ENCODE peak calls at places on chromosomes 16 and 17, in seven cellular contexts. E is stimulated activated naive CD4-positive, alpha-beta T cell; O is colonic mucosa; T is central memory CD4-positive, alpha-beta T cell; Z is left lobe of liver; F is T47D; C is NCI-H510A. M is an unnamed sample.
A peak's percentile ranks its signal among the peaks of the same experiment; 100 is the strongest.

GRCh38 chr17:33201255-33201654 is 91.8 kb downstream of the ASIC2 start:
- DNase-seq in E (no peak), O (no peak), T (no peak), Z (no peak), F (no peak), C (no peak), M (no peak)

GRCh38 chr16:51994597-51994996 is 552.3 kb downstream of the TOX3 start:
- DNase-seq in E (no peak), O (peak; percentile 61), T (no peak), Z (peak; percentile 53), F (no peak), C (peak; percentile 94), M (peak; percentile 100)

GRCh38 chr16:11615756-11616447 is 29.2 kb upstream of the LITAF start:
- DNase-seq in E (no peak), O (no peak), T (no peak), Z (no peak), F (no peak), C (no peak), M (no peak)

GRCh38 chr17:66353937-66354401 is 51.6 kb downstream of the PRKCA start:
- DNase-seq in E (no peak), O (no peak), T (no peak), Z (no peak), F (no peak), C (no peak), M (no peak)

GRCh38 chr17:351875-352420 is 659 bp downstream of the RPH3AL start:
- DNase-seq in E (no peak), O (no peak), T (no peak), Z (no peak), F (no peak), C (no peak), M (no peak)

GRCh38 chr17:28547623-28548416 is 4.6 kb downstream of the UNC119 start:
- DNase-seq in E (peak; percentile 33), O (peak; percentile 91), T (peak; percentile 39), Z (peak; percentile 81), F (peak; percentile 75), C (peak; percentile 42), M (peak; percentile 56)

GRCh38 chr17:69508814-69509213 is 94.3 kb downstream of the MAP2K6 start:
- DNase-seq in E (no peak), O (no peak), T (no peak), Z (no peak), F (no peak), C (no peak), M (no peak)

GRCh38 chr17:15920758-15921239 is 24.1 kb upstream of the ADORA2B start:
- DNase-seq in E (no peak), O (no peak), T (no peak), Z (no peak), F (no peak), C (no peak), M (peak; percentile 82)

GRCh38 chr17:7408341-7408740 is 696 bp downstream of the NLGN2 start:
- DNase-seq in E (peak; percentile 9), O (no peak), T (peak; percentile 26), Z (no peak), F (no peak), C (no peak), M (no peak)

GRCh38 chr17:17087424-17088103 is 45.3 kb downstream of the MPRIP start:
- DNase-seq in E (no peak), O (no peak), T (no peak), Z (peak; percentile 69), F (no peak), C (no peak), M (no peak)

GRCh38 chr16:1645914-1646525 is 32.1 kb upstream of the JPT2 start:
- DNase-seq in E (no peak), O (no peak), T (no peak), Z (no peak), F (peak; percentile 91), C (no peak), M (peak; percentile 72)

GRCh38 chr16:23572394-23572793 is 14.9 kb downstream of the UBFD1 start:
- DNase-seq in E (no peak), O (no peak), T (no peak), Z (no peak), F (no peak), C (no peak), M (no peak)

GRCh38 chr16:81956213-81956948 is 54.9 kb downstream of the SDR42E1 start:
- DNase-seq in E (no peak), O (no peak), T (no peak), Z (peak; percentile 65), F (no peak), C (no peak), M (peak; percentile 64)

GRCh38 chr16:89354325-89354724 is 136.0 kb downstream of the ANKRD11 start:
- DNase-seq in E (no peak), O (no peak), T (no peak), Z (peak; percentile 78), F (no peak), C (no peak), M (no peak)

GRCh38 chr16:31331141-31331764 is 23.7 kb upstream of the ITGAX start:
- DNase-seq in E (peak; percentile 1), O (no peak), T (no peak), Z (no peak), F (no peak), C (no peak), M (no peak)

GRCh38 chr16:68792465-68793324 is 50.6 kb upstream of the TANGO6 start:
- DNase-seq in E (no peak), O (peak; percentile 76), T (no peak), Z (peak; percentile 91), F (no peak), C (no peak), M (peak; percentile 60)

GRCh38 chr17:81180836-81181810 is 15.1 kb upstream of the AATK start:
- DNase-seq in E (no peak), O (no peak), T (no peak), Z (no peak), F (no peak), C (no peak), M (no peak)

GRCh38 chr17:78789149-78789662 is 7.1 kb upstream of the CYTH1 start:
- DNase-seq in E (no peak), O (no peak), T (no peak), Z (no peak), F (no peak), C (no peak), M (peak; percentile 15)